ENCODE peak calls at places on chromosomes 1 and 21, in five cellular contexts. A, H, K, Y and O are unnamed samples.

GRCh38 chr1:197391303-197392226 is 123.5 kb downstream of the CRB1 start:
- DNase-seq in A (no peak), K (no peak), Y (no peak), H (no peak), O (no peak)

GRCh38 chr1:222307621-222308020 is 240.3 kb downstream of the HHIPL2 start:
- DNase-seq in Y (no peak), A (no peak), H (no peak), K (peak), O (no peak)

GRCh38 chr1:119829636-119830035 is 18.4 kb upstream of the REG4 start:
- DNase-seq in K (no peak), Y (no peak), H (no peak), A (no peak), O (no peak)

GRCh38 chr21:45612096-45613019 is 31.2 kb upstream of the PCBP3 start:
- DNase-seq in K (peak), H (no peak), Y (no peak), A (no peak), O (no peak)

GRCh38 chr1:112359961-112360767 is 35.9 kb upstream of the CTTNBP2NL start:
- DNase-seq in K (peak), Y (no peak), A (no peak), H (no peak), O (no peak)

GRCh38 chr21:34906401-34906800 is 142.7 kb downstream of the RUNX1 start:
- DNase-seq in K (no peak), A (no peak), Y (no peak), H (no peak), O (no peak)

GRCh38 chr1:3483801-3484444 is 29.5 kb downstream of the ARHGEF16 start:
- DNase-seq in K (peak), H (no peak), A (peak), Y (peak), O (peak)

GRCh38 chr21:26846036-26846931 is 1.1 kb upstream of the ADAMTS1 start:
- DNase-seq in Y (peak), H (peak), K (peak), A (peak), O (no peak)

GRCh38 chr1:62687421-62687902 is 724 bp downstream of the DOCK7 start:
- DNase-seq in A (no peak), H (peak), K (peak), Y (peak), O (peak)

GRCh38 chr1:7322283-7322785 is 448.8 kb upstream of the VAMP3 start:
- DNase-seq in H (no peak), Y (no peak), K (no peak), A (no peak), O (no peak)

GRCh38 chr1:25182629-25183028 is 49.7 kb downstream of the SYF2 start:
- DNase-seq in K (no peak), H (no peak), Y (no peak), A (no peak), O (no peak)

GRCh38 chr1:46298387-46298786 is 5.0 kb downstream of the LRRC41 start:
- DNase-seq in Y (no peak), K (no peak), A (no peak), H (no peak), O (no peak)

GRCh38 chr1:230354005-230354404 is 72.1 kb downstream of the PGBD5 start:
- DNase-seq in A (no peak), Y (no peak), K (no peak), H (no peak), O (no peak)

GRCh38 chr21:17334478-17334877 is 178.4 kb upstream of the CXADR start:
- DNase-seq in Y (no peak), H (no peak), A (no peak), K (no peak), O (no peak)

GRCh38 chr1:213123532-213123931 is 72.5 kb downstream of the RPS6KC1 start:
- DNase-seq in A (no peak), K (peak), H (no peak), Y (no peak), O (no peak)

GRCh38 chr1:91189096-91189495 is 167.3 kb upstream of the ZNF644 start:
- DNase-seq in H (no peak), K (no peak), Y (no peak), A (no peak), O (no peak)

GRCh38 chr1:61925591-61926298 is 183.5 kb downstream of the PATJ start:
- DNase-seq in H (no peak), K (peak), Y (no peak), A (no peak), O (no peak)

GRCh38 chr1:89844236-89844807 is 23.5 kb downstream of the LRRC8D start:
- DNase-seq in A (no peak), H (no peak), Y (no peak), K (no peak), O (peak)

GRCh38 chr1:39104158-39105060 is 78.3 kb downstream of the NDUFS5 start:
- DNase-seq in K (no peak), H (no peak), Y (peak), A (peak), O (no peak)

GRCh38 chr1:174769961-174770549 is 229.7 kb upstream of the CACYBP start:
- DNase-seq in Y (no peak), A (no peak), K (peak), H (no peak), O (peak)

GRCh38 chr1:24437631-24438396 is 22.2 kb downstream of the NIPAL3 start:
- DNase-seq in H (no peak), A (no peak), Y (no peak), K (no peak), O (no peak)

GRCh38 chr1:109777436-109777835 is 13.7 kb upstream of the EPS8L3 start:
- DNase-seq in K (no peak), A (no peak), H (no peak), Y (no peak), O (no peak)

GRCh38 chr21:25062061-25062460 is 545.2 kb downstream of the MRPL39 start:
- DNase-seq in Y (no peak), A (no peak), H (no peak), K (peak), O (no peak)